ENCODE peak calls at places on chromosomes 6 and 20, in nine cellular contexts. C is HCT116, S is mesendoderm, J is thoracic aorta, U is neural progenitor cell, O is iPS DF 6.9, G is cardiac muscle cell, N is HepG2, E is neuronal stem cell. P is an unnamed sample.

GRCh38 chr6:44734886-44735630 is 347.6 kb downstream of the CDC5L start:
- DNase-seq in E (no peak), C (no peak), N (no peak), O (no peak), U (no peak), J (no peak), G (no peak), S (no peak), P (no peak)

GRCh38 chr20:16243470-16243869 is 329.8 kb downstream of the KIF16B start:
- DNase-seq in G (no peak), U (no peak), O (no peak), E (no peak), C (no peak), N (peak; percentile 22), S (no peak), J (no peak), P (no peak)

GRCh38 chr6:83708546-83708969 is 343 bp downstream of the SNAP91 start:
- DNase-seq in O (no peak), G (peak; percentile 21), C (no peak), J (no peak), E (peak; percentile 58), U (peak; percentile 73), S (peak; percentile 45), N (no peak), P (no peak)

GRCh38 chr6:63644668-63645326 is 9.2 kb downstream of the PHF3 start:
- DNase-seq in U (no peak), G (peak; percentile 41), N (no peak), C (no peak), J (no peak), O (no peak), E (no peak), S (peak; percentile 49), P (no peak)

GRCh38 chr6:169971951-169972651 is 220.7 kb downstream of the ERMARD start:
- DNase-seq in E (no peak), C (no peak), J (no peak), U (no peak), N (no peak), S (no peak), G (no peak), O (no peak), P (peak; percentile 68)

GRCh38 chr20:23629542-23630391 is 8.0 kb downstream of the CST3 start:
- DNase-seq in O (no peak), N (peak; percentile 71), U (no peak), C (no peak), S (no peak), E (no peak), G (no peak), J (no peak), P (no peak)

GRCh38 chr6:6057442-6058053 is 50.8 kb upstream of the NRN1 start:
- DNase-seq in J (no peak), G (peak; percentile 48), S (peak; percentile 63), N (peak; percentile 57), O (peak; percentile 27), U (peak; percentile 57), E (peak; percentile 15), C (peak; percentile 35), P (no peak)

GRCh38 chr20:4272225-4272624 is 256.9 kb upstream of the RNF24 start:
- DNase-seq in C (no peak), U (no peak), S (no peak), G (no peak), J (no peak), N (no peak), E (no peak), O (no peak), P (no peak)

GRCh38 chr20:60694763-60695162 is 557.3 kb upstream of the CDH4 start:
- DNase-seq in N (no peak), C (no peak), U (no peak), E (no peak), O (no peak), J (no peak), G (no peak), S (peak; percentile 26), P (no peak)
- H3K4me1 ChIP-seq in N (no peaks in the 10 kb centered on the region), C (no peaks in the 10 kb centered on the region), U (peaks cover 23% of the 10 kb centered on the region), E (peaks cover 11% of the 10 kb centered on the region), O (peaks cover 8% of the 10 kb centered on the region), J (no peaks in the 10 kb centered on the region), G (no peaks in the 10 kb centered on the region), S (peaks cover 28% of the 10 kb centered on the region), P (no peaks in the 10 kb centered on the region)

DNA sequence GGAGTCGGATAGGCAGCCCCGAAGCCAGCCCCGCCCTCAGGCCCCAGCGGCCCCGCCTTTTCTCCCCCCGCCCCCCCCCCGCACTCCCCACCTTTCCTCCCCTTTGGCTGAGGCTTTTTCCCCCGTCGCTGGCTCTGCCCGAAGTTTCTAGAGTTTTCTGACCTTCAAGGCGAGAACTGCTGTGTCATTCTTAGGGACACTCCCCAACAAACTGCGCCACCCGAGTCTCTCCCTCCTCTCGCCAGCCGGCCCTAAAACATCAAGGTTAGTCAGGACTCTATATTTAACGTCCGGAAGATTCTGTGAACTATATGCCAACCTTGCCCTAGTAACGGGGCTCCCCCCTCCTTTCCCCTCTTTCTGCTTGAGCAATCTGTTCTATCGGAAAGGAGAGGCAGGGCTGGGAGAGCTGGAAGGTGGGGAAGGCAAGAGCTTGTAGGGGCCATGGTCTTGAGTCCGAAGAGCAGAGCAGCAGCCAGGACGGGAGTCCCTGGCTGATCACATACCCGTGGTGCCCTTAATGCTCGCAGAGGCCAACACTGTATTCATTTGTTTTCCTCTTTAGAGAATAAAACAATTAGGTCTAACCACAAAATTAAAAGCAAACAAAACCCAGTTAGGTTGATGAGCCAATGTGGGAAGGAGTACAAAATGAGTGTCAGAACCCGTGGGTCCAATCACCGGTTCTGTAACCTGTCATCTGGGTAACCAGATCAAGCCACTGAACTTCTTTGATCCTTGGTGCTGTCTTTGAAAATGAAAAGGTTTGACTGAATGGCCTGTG is 5.3 kb upstream of the HSPA1B start:
- DNase-seq in E (peak; percentile 42), C (no peak), S (peak; percentile 92), G (peak; percentile 86), O (no peak), U (peak; percentile 67), N (peak; percentile 67), J (peak; percentile 83), P (peak; percentile 87)
- H3K4me1 ChIP-seq in E (peaks cover 7% of the 10 kb centered on the region), C (peaks cover 63% of the 10 kb centered on the region), S (peaks cover 7% of the 10 kb centered on the region), G (peaks cover 7% of the 10 kb centered on the region), O (no peaks in the 10 kb centered on the region), U (peaks cover 15% of the 10 kb centered on the region), N (peaks cover 67% of the 10 kb centered on the region), J (peaks cover 35% of the 10 kb centered on the region), P (peaks cover 42% of the 10 kb centered on the region)

GRCh38 chr6:149211046-149211571 is 106.4 kb upstream of the TAB2 start:
- DNase-seq in U (no peak), S (no peak), C (no peak), G (peak; percentile 43), N (peak; percentile 35), E (no peak), J (no peak), O (no peak), P (no peak)

GRCh38 chr6:149216459-149216858 is 101.1 kb upstream of the TAB2 start:
- DNase-seq in G (no peak), U (peak; percentile 25), O (peak; percentile 29), J (no peak), N (no peak), S (peak; percentile 45), C (no peak), E (no peak), P (no peak)

GRCh38 chr6:149212202-149212601 is 105.3 kb upstream of the TAB2 start:
- DNase-seq in C (no peak), N (no peak), S (no peak), E (no peak), U (no peak), G (peak; percentile 32), J (no peak), O (no peak), P (no peak)

GRCh38 chr6:149212892-149213786 is 104.4 kb upstream of the TAB2 start:
- DNase-seq in U (no peak), C (no peak), G (peak; percentile 62), N (no peak), O (no peak), J (no peak), E (no peak), S (no peak), P (no peak)

DNA sequence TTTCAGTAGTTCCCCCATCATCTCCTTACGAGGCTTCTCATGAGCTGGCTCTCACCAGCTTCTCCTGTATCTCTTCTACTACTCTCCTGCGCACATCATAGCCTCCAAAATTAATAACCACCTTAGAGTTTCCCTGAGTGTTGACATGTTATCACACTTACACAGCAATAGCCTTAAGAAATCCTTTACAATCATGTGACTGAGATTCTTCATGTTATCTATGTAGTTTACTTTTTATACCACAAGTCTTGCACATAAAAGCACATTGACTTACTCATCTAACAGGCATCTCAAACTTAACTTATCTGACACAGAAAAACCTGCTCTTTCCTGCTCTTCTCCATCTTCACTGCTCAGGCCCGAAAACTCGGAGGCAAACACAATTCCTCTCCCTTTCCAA is 103.7 kb upstream of the TAB2 start:
- DNase-seq in G (peak; percentile 62), C (no peak), U (no peak), S (no peak), O (no peak), J (no peak), E (no peak), N (no peak), P (no peak)
- H3K4me1 ChIP-seq in G (peaks cover 21% of the 10 kb centered on the region), C (no peaks in the 10 kb centered on the region), U (peaks cover 13% of the 10 kb centered on the region), S (no peaks in the 10 kb centered on the region), O (no peaks in the 10 kb centered on the region), J (no peaks in the 10 kb centered on the region), E (peaks cover 2% of the 10 kb centered on the region), N (no peaks in the 10 kb centered on the region), P (peaks cover 37% of the 10 kb centered on the region)

GRCh38 chr6:36698871-36699271 is 1.2 kb downstream of the RAB44 start:
- DNase-seq in N (no peak), E (no peak), C (no peak), J (no peak), G (no peak), S (no peak), O (no peak), U (no peak), P (peak; percentile 55)

GRCh38 chr6:36699290-36699689 is 1.7 kb downstream of the RAB44 start:
- DNase-seq in G (no peak), S (no peak), C (no peak), U (no peak), J (no peak), O (no peak), N (no peak), E (no peak), P (peak; percentile 43)

GRCh38 chr6:36700812-36701211 is 3.2 kb downstream of the RAB44 start:
- DNase-seq in G (no peak), O (no peak), N (no peak), U (no peak), E (no peak), J (no peak), S (no peak), C (no peak), P (no peak)

GRCh38 chr6:36701401-36701991 is 3.9 kb downstream of the RAB44 start:
- DNase-seq in U (no peak), O (no peak), G (no peak), C (no peak), N (peak; percentile 52), S (peak; percentile 72), E (no peak), J (no peak), P (peak; percentile 64)

DNA sequence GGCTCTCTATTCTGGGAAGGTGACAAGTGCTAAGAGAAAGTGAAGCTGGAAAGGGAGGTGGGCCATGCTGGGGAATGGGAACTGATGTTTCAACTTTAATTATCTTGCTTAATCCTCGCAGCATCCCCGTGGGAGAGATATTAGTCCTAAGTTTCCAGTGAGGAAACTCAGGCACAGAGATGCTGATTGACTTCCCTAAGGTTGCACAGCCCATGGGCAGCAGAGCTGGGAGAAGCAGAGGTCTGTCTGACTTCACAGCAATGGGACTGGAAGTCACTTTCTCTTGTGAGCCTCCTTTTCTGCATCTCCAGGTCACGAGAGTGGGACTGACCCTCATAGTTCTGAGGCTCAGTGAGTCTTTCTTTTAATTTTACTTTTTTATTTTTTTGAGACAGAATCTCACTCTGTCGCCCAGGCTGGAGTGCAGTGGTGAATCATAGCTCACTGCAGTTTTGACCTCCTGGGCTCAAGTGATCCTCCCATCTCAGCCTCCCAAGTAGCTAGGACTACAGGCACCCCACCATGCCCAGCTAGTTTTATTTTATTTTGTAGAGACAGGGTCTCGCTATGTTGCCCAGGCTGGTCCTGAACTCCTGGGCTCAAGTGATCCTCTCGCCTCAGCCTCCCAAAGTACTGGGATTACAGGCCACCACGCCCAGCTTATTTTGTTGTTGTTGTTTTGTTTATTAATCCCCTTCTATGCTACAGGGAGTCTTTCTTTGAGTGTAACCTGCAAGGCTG is 2.6 kb downstream of the RAB44 start:
- DNase-seq in N (no peak), S (no peak), E (no peak), O (no peak), J (no peak), C (no peak), G (no peak), U (no peak), P (peak; percentile 21)
- H3K4me1 ChIP-seq in N (no peaks in the 10 kb centered on the region), S (no peaks in the 10 kb centered on the region), E (no peaks in the 10 kb centered on the region), O (no peaks in the 10 kb centered on the region), J (no peaks in the 10 kb centered on the region), C (no peaks in the 10 kb centered on the region), G (no peaks in the 10 kb centered on the region), U (no peaks in the 10 kb centered on the region), P (no peaks in the 10 kb centered on the region)